ENCODE peak calls at places on chromosomes 1 and 21, in seven cellular contexts. One of them, this sample, is unnamed. For H3K36me3, the result is how much of the 10 kb centered on the place peaks cover.

GRCh38 chr1:214525535-214526019 is 25.8 kb downstream of the PTPN14 start:
- DNase-seq in adrenal gland: no peak
- DNase-seq in endothelial cell of umbilical vein: no peak
- DNase-seq in body of pancreas: no peak
- DNase-seq in breast epithelium: no peak
- DNase-seq in ovary: no peak
- DNase-seq in H1: no peak
- DNase-seq in this sample: no peak

GRCh38 chr1:225987491-225988316 is 11.4 kb downstream of the SDE2 start:
- DNase-seq in adrenal gland: no peak
- DNase-seq in endothelial cell of umbilical vein: peak
- DNase-seq in body of pancreas: no peak
- DNase-seq in breast epithelium: no peak
- DNase-seq in ovary: no peak
- DNase-seq in H1: no peak
- DNase-seq in this sample: no peak

GRCh38 chr1:235075121-235075954 is 53.3 kb downstream of the TOMM20 start:
- DNase-seq in adrenal gland: peak
- DNase-seq in endothelial cell of umbilical vein: peak
- DNase-seq in body of pancreas: peak
- DNase-seq in breast epithelium: peak
- DNase-seq in ovary: peak
- DNase-seq in H1: no peak
- DNase-seq in this sample: no peak

GRCh38 chr1:27623327-27624212 is 11.4 kb downstream of the FGR start:
- DNase-seq in adrenal gland: no peak
- DNase-seq in endothelial cell of umbilical vein: no peak
- DNase-seq in body of pancreas: no peak
- DNase-seq in breast epithelium: no peak
- DNase-seq in ovary: no peak
- DNase-seq in H1: no peak
- DNase-seq in this sample: no peak

GRCh38 chr1:40848530-40849189 is 13.5 kb downstream of the CITED4 start:
- DNase-seq in adrenal gland: peak
- DNase-seq in endothelial cell of umbilical vein: peak
- DNase-seq in body of pancreas: peak
- DNase-seq in breast epithelium: peak
- DNase-seq in ovary: peak
- DNase-seq in H1: peak
- DNase-seq in this sample: no peak

GRCh38 chr1:7491089-7491817 is 279.8 kb upstream of the VAMP3 start:
- DNase-seq in adrenal gland: no peak
- DNase-seq in endothelial cell of umbilical vein: peak
- DNase-seq in body of pancreas: peak
- DNase-seq in breast epithelium: no peak
- DNase-seq in ovary: peak
- DNase-seq in H1: no peak
- DNase-seq in this sample: no peak

GRCh38 chr1:68459796-68460195 is 10.0 kb upstream of the RPE65 start:
- DNase-seq in adrenal gland: no peak
- DNase-seq in endothelial cell of umbilical vein: peak
- DNase-seq in body of pancreas: no peak
- DNase-seq in breast epithelium: no peak
- DNase-seq in ovary: no peak
- DNase-seq in H1: no peak
- DNase-seq in this sample: no peak

GRCh38 chr21:45390121-45390751 is 14.7 kb upstream of the COL18A1 start:
- DNase-seq in adrenal gland: peak
- DNase-seq in endothelial cell of umbilical vein: no peak
- DNase-seq in body of pancreas: no peak
- DNase-seq in breast epithelium: no peak
- DNase-seq in ovary: peak
- DNase-seq in H1: no peak
- DNase-seq in this sample: no peak

GRCh38 chr1:85940621-85941306 is 215.8 kb downstream of the COL24A1 start:
- DNase-seq in adrenal gland: no peak
- DNase-seq in endothelial cell of umbilical vein: no peak
- DNase-seq in body of pancreas: no peak
- DNase-seq in breast epithelium: no peak
- DNase-seq in ovary: no peak
- DNase-seq in H1: no peak
- DNase-seq in this sample: no peak

GRCh38 chr21:28393279-28393678 is 599.4 kb downstream of the LTN1 start:
- DNase-seq in adrenal gland: no peak
- DNase-seq in endothelial cell of umbilical vein: no peak
- DNase-seq in body of pancreas: peak
- DNase-seq in breast epithelium: no peak
- DNase-seq in ovary: no peak
- DNase-seq in H1: no peak
- DNase-seq in this sample: no peak

GRCh38 chr21:15255359-15256157 is 190.8 kb upstream of the NRIP1 start:
- DNase-seq in adrenal gland: no peak
- DNase-seq in endothelial cell of umbilical vein: no peak
- DNase-seq in body of pancreas: no peak
- DNase-seq in breast epithelium: no peak
- DNase-seq in ovary: no peak
- DNase-seq in H1: no peak
- DNase-seq in this sample: no peak

GRCh38 chr21:22791986-22792560 is 1793.9 kb downstream of the NCAM2 start:
- DNase-seq in adrenal gland: no peak
- DNase-seq in endothelial cell of umbilical vein: peak
- DNase-seq in body of pancreas: peak
- DNase-seq in breast epithelium: no peak
- DNase-seq in ovary: no peak
- DNase-seq in H1: no peak
- DNase-seq in this sample: no peak

GRCh38 chr1:46735708-46736324 is 16.9 kb upstream of the EFCAB14 start:
- DNase-seq in adrenal gland: peak
- DNase-seq in endothelial cell of umbilical vein: peak
- DNase-seq in body of pancreas: peak
- DNase-seq in breast epithelium: no peak
- DNase-seq in ovary: no peak
- DNase-seq in H1: peak
- DNase-seq in this sample: no peak

GRCh38 chr1:151693057-151693651 is 23.4 kb downstream of the CELF3 start:
- DNase-seq in adrenal gland: no peak
- DNase-seq in endothelial cell of umbilical vein: peak
- DNase-seq in body of pancreas: no peak
- DNase-seq in breast epithelium: no peak
- DNase-seq in ovary: no peak
- DNase-seq in H1: no peak
- DNase-seq in this sample: no peak

GRCh38 chr1:204513117-204513716 is 3.0 kb upstream of the MDM4 start:
- DNase-seq in adrenal gland: no peak
- DNase-seq in endothelial cell of umbilical vein: no peak
- DNase-seq in body of pancreas: no peak
- DNase-seq in breast epithelium: no peak
- DNase-seq in ovary: no peak
- DNase-seq in H1: no peak
- DNase-seq in this sample: no peak
- H3K4me3 ChIP-seq in adrenal gland: no peak
- H3K4me3 ChIP-seq in endothelial cell of umbilical vein: no peak
- H3K4me3 ChIP-seq in body of pancreas: no peak
- H3K4me3 ChIP-seq in breast epithelium: no peak
- H3K4me3 ChIP-seq in ovary: no peak
- H3K4me3 ChIP-seq in H1: no peak
- H3K4me3 ChIP-seq in this sample: no peak

GRCh38 chr1:51635611-51636010 is 18.7 kb downstream of the OSBPL9 start:
- DNase-seq in adrenal gland: no peak
- DNase-seq in endothelial cell of umbilical vein: no peak
- DNase-seq in body of pancreas: no peak
- DNase-seq in breast epithelium: no peak
- DNase-seq in ovary: no peak
- DNase-seq in H1: no peak
- DNase-seq in this sample: no peak

GRCh38 chr1:51638350-51638749 is 21.5 kb downstream of the OSBPL9 start:
- DNase-seq in adrenal gland: no peak
- DNase-seq in endothelial cell of umbilical vein: no peak
- DNase-seq in body of pancreas: no peak
- DNase-seq in breast epithelium: no peak
- DNase-seq in ovary: no peak
- DNase-seq in H1: no peak
- DNase-seq in this sample: no peak

GRCh38 chr1:51636191-51636590 is 19.3 kb downstream of the OSBPL9 start:
- DNase-seq in adrenal gland: no peak
- DNase-seq in endothelial cell of umbilical vein: no peak
- DNase-seq in body of pancreas: no peak
- DNase-seq in breast epithelium: no peak
- DNase-seq in ovary: no peak
- DNase-seq in H1: no peak
- DNase-seq in this sample: no peak

GRCh38 chr1:51634618-51635017 is 17.7 kb downstream of the OSBPL9 start:
- DNase-seq in adrenal gland: no peak
- DNase-seq in endothelial cell of umbilical vein: no peak
- DNase-seq in body of pancreas: no peak
- DNase-seq in breast epithelium: no peak
- DNase-seq in ovary: no peak
- DNase-seq in H1: no peak
- DNase-seq in this sample: no peak

GRCh38 chr1:51636765-51637522 is 20.1 kb downstream of the OSBPL9 start:
- DNase-seq in adrenal gland: peak
- DNase-seq in endothelial cell of umbilical vein: peak
- DNase-seq in body of pancreas: no peak
- DNase-seq in breast epithelium: no peak
- DNase-seq in ovary: peak
- DNase-seq in H1: no peak
- DNase-seq in this sample: no peak
- TF ChIP-seq POLR2A in adrenal gland: peak
- TF ChIP-seq POLR2A in endothelial cell of umbilical vein: no peak
- TF ChIP-seq POLR2A in body of pancreas: no peak
- TF ChIP-seq POLR2A in breast epithelium: no peak
- TF ChIP-seq POLR2A in ovary: no peak
- TF ChIP-seq POLR2A in H1: no peak
- TF ChIP-seq POLR2A in this sample: no peak

GRCh38 chr1:54254055-54254454 is 54.1 kb downstream of the MRPL37 start:
- DNase-seq in adrenal gland: no peak
- DNase-seq in endothelial cell of umbilical vein: peak
- DNase-seq in body of pancreas: no peak
- DNase-seq in breast epithelium: no peak
- DNase-seq in ovary: no peak
- DNase-seq in H1: no peak
- DNase-seq in this sample: no peak

GRCh38 chr1:54250670-54251069 is 50.7 kb downstream of the MRPL37 start:
- DNase-seq in adrenal gland: no peak
- DNase-seq in endothelial cell of umbilical vein: no peak
- DNase-seq in body of pancreas: no peak
- DNase-seq in breast epithelium: no peak
- DNase-seq in ovary: no peak
- DNase-seq in H1: no peak
- DNase-seq in this sample: no peak

GRCh38 chr1:54252371-54252770 is 52.4 kb downstream of the MRPL37 start:
- DNase-seq in adrenal gland: no peak
- DNase-seq in endothelial cell of umbilical vein: no peak
- DNase-seq in body of pancreas: no peak
- DNase-seq in breast epithelium: no peak
- DNase-seq in ovary: no peak
- DNase-seq in H1: no peak
- DNase-seq in this sample: no peak

GRCh38 chr1:54255026-54255425 is 55.1 kb downstream of the MRPL37 start:
- DNase-seq in adrenal gland: no peak
- DNase-seq in endothelial cell of umbilical vein: no peak
- DNase-seq in body of pancreas: no peak
- DNase-seq in breast epithelium: no peak
- DNase-seq in ovary: no peak
- DNase-seq in H1: no peak
- DNase-seq in this sample: no peak

DNA sequence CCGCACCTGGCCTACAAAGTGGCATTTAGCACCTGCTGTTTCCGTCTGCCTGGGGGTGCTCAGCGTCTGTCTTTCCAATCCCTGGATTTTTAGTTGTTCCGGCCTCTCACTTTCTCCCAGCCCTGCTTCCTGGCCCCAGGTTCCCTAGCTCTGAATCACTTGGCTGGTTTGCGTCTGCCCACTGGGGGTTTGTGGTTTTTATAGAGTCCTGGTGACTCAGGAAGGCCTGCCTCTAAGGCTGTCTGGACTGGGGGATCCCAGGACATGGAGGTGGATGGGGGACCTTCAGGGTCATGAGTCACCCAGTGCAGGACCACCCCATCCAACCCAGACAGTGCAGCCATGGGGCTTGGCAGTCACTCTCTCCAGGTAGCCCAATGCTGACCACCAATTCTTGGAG is 53.5 kb downstream of the MRPL37 start:
- DNase-seq in adrenal gland: peak
- DNase-seq in endothelial cell of umbilical vein: peak
- DNase-seq in body of pancreas: no peak
- DNase-seq in breast epithelium: no peak
- DNase-seq in ovary: no peak
- DNase-seq in H1: no peak
- DNase-seq in this sample: no peak
- H3K36me3 ChIP-seq in adrenal gland: under half
- H3K36me3 ChIP-seq in endothelial cell of umbilical vein: under half
- H3K36me3 ChIP-seq in body of pancreas: under half
- H3K36me3 ChIP-seq in breast epithelium: under half
- H3K36me3 ChIP-seq in ovary: under half
- H3K36me3 ChIP-seq in H1: under half
- H3K36me3 ChIP-seq in this sample: half or more

GRCh38 chr1:108951242-108951641 is 12.0 kb downstream of the CLCC1 start:
- DNase-seq in adrenal gland: no peak
- DNase-seq in endothelial cell of umbilical vein: no peak
- DNase-seq in body of pancreas: no peak
- DNase-seq in breast epithelium: no peak
- DNase-seq in ovary: no peak
- DNase-seq in H1: no peak
- DNase-seq in this sample: no peak

GRCh38 chr1:108955111-108955510 is 8.2 kb downstream of the CLCC1 start:
- DNase-seq in adrenal gland: no peak
- DNase-seq in endothelial cell of umbilical vein: no peak
- DNase-seq in body of pancreas: no peak
- DNase-seq in breast epithelium: no peak
- DNase-seq in ovary: no peak
- DNase-seq in H1: no peak
- DNase-seq in this sample: no peak

GRCh38 chr1:108949044-108949443 is 14.2 kb downstream of the CLCC1 start:
- DNase-seq in adrenal gland: no peak
- DNase-seq in endothelial cell of umbilical vein: no peak
- DNase-seq in body of pancreas: no peak
- DNase-seq in breast epithelium: no peak
- DNase-seq in ovary: no peak
- DNase-seq in H1: no peak
- DNase-seq in this sample: no peak

GRCh38 chr1:108955881-108956280 is 7.4 kb downstream of the CLCC1 start:
- DNase-seq in adrenal gland: no peak
- DNase-seq in endothelial cell of umbilical vein: no peak
- DNase-seq in body of pancreas: no peak
- DNase-seq in breast epithelium: no peak
- DNase-seq in ovary: no peak
- DNase-seq in H1: no peak
- DNase-seq in this sample: no peak

GRCh38 chr1:108953452-108953851 is 9.8 kb downstream of the CLCC1 start:
- DNase-seq in adrenal gland: no peak
- DNase-seq in endothelial cell of umbilical vein: no peak
- DNase-seq in body of pancreas: no peak
- DNase-seq in breast epithelium: no peak
- DNase-seq in ovary: no peak
- DNase-seq in H1: no peak
- DNase-seq in this sample: no peak
- H3K4me3 ChIP-seq in adrenal gland: no peak
- H3K4me3 ChIP-seq in endothelial cell of umbilical vein: no peak
- H3K4me3 ChIP-seq in body of pancreas: no peak
- H3K4me3 ChIP-seq in breast epithelium: no peak
- H3K4me3 ChIP-seq in ovary: no peak
- H3K4me3 ChIP-seq in H1: no peak
- H3K4me3 ChIP-seq in this sample: no peak

GRCh38 chr1:1069061-1069710 is 4.9 kb downstream of the RNF223 start:
- DNase-seq in adrenal gland: peak
- DNase-seq in endothelial cell of umbilical vein: peak
- DNase-seq in body of pancreas: peak
- DNase-seq in breast epithelium: peak
- DNase-seq in ovary: peak
- DNase-seq in H1: peak
- DNase-seq in this sample: no peak
- TF ChIP-seq POLR2A in adrenal gland: no peak
- TF ChIP-seq POLR2A in endothelial cell of umbilical vein: no peak
- TF ChIP-seq POLR2A in body of pancreas: no peak
- TF ChIP-seq POLR2A in breast epithelium: no peak
- TF ChIP-seq POLR2A in ovary: no peak
- TF ChIP-seq POLR2A in H1: no peak
- TF ChIP-seq POLR2A in this sample: peak